ENCODE peak calls at places on chromosome 20, in six cellular contexts. N is CD8-positive, alpha-beta T cell; Q is psoas muscle; I is right lobe of liver; A is heart right ventricle; Z is ascending aorta. M is an unnamed sample.

GRCh38 chr20:63518351-63518861 is 2.2 kb upstream of the PPDPF start:
- DNase-seq in N (no peak), Q (no peak), I (peak), A (no peak), Z (peak), M (no peak)

GRCh38 chr20:25077610-25078169 is 4.3 kb downstream of the VSX1 start:
- DNase-seq in N (no peak), Q (peak), I (peak), A (no peak), Z (no peak), M (peak)

GRCh38 chr20:38875170-38875993 is 50.8 kb upstream of the FAM83D start:
- DNase-seq in N (peak), Q (no peak), I (no peak), A (peak), Z (no peak), M (no peak)

GRCh38 chr20:42889517-42889916 is 300.2 kb downstream of the PTPRT start:
- DNase-seq in N (no peak), Q (no peak), I (no peak), A (no peak), Z (no peak), M (no peak)

GRCh38 chr20:64261138-64261537 is 5.6 kb downstream of the PCMTD2 start:
- DNase-seq in N (no peak), Q (no peak), I (no peak), A (peak), Z (no peak), M (peak)

GRCh38 chr20:62642666-62643520 is 590 bp downstream of the SLCO4A1 start:
- DNase-seq in N (no peak), Q (no peak), I (no peak), A (no peak), Z (no peak), M (peak)

GRCh38 chr20:46307139-46307998 is 929 bp downstream of the CDH22 start:
- DNase-seq in N (peak), Q (peak), I (peak), A (no peak), Z (no peak), M (peak)

GRCh38 chr20:10047427-10047826 is 12.6 kb downstream of the ANKEF1 start:
- DNase-seq in N (no peak), Q (no peak), I (no peak), A (no peak), Z (no peak), M (no peak)

GRCh38 chr20:47335251-47336012 is 21.1 kb downstream of the ZMYND8 start:
- DNase-seq in N (no peak), Q (no peak), I (no peak), A (no peak), Z (no peak), M (no peak)

GRCh38 chr20:46826343-46826984 is 68.2 kb upstream of the EYA2 start:
- DNase-seq in N (no peak), Q (no peak), I (no peak), A (no peak), Z (no peak), M (no peak)

DNA sequence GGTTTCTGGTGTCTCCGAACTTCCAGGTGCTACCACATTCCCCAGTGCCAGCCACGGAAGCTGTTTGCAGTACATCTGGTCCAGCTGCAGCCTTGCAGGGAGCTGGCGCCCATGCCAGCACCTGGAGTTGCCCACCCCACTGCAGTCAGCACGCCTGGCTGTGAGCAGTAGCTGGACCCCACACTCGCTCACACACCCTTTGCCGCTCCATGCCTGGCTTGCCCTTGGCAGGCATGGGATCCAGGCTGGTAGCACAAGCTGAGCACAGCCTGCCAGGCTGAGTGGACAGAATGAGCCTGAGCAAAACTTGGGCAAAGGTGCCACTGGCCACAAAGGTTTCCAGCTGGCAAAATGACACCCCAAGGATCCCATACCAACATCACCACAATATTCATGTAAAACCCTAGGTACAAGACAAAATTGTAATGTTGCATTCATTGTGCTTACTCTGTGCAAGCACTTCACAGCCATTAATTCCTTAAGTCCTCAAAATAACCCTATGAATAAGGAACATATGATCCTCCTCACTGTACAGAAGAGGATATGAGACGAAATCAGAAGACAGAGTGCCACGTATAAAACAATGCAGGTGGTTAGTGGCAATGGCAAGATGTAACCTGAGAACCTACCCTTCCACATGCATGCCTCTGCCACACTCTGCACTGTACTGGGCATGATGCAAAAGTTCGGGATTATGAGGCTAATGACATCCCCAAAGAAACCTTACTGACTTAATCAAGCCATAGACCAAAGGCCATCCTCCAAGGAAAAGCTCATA is 18.3 kb downstream of the KIF16B start:
- DNase-seq in N (no peak), Q (no peak), I (no peak), A (no peak), Z (no peak), M (no peak)
- H3K27ac ChIP-seq in N (no peak), Q (peak), I (no peak), A (no peak), Z (no peak), M (no peak)

GRCh38 chr20:41032243-41032642 is 3.6 kb downstream of the TOP1 start:
- DNase-seq in N (no peak), Q (no peak), I (no peak), A (no peak), Z (no peak), M (no peak)
- H3K4me3 ChIP-seq in N (no peak), Q (peak), I (no peak), A (no peak), Z (peak), M (no peak)

GRCh38 chr20:5989539-5989938 is 39.1 kb downstream of the MCM8 start:
- DNase-seq in N (no peak), Q (no peak), I (no peak), A (no peak), Z (no peak), M (no peak)
- TF ChIP-seq CTCF in N (no peak), Q (no peak), I (no peak), A (no peak), Z (no peak), M (no peak)

DNA sequence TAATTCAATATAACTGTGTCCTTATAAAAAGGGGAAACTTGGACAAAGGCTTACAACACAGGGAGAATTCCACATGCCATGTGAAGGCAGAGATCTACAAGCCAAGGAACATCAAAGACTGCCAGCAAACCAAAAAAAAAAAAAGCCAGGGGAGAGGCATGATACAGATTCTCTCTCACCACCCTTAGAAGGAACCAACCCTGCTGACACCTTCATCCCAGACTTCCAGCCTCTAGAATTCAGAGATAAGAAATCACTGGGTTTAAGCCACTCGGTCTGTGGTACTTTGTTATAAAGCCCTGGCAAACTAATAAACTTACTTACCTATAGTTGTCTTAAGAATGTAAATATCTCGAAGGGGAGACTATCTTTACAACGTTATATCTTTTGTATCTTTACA is 4.4 kb downstream of the SERINC3 start:
- DNase-seq in N (no peak), Q (no peak), I (no peak), A (no peak), Z (no peak), M (no peak)
- H3K27ac ChIP-seq in N (no peak), Q (peak), I (no peak), A (no peak), Z (peak), M (no peak)

GRCh38 chr20:22795897-22796296 is 211.5 kb upstream of the FOXA2 start:
- DNase-seq in N (no peak), Q (peak), I (no peak), A (peak), Z (peak), M (peak)
- H3K4me3 ChIP-seq in N (no peak), Q (no peak), I (no peak), A (no peak), Z (no peak), M (no peak)

GRCh38 chr20:56945901-56946300 is 316.8 kb downstream of the TFAP2C start:
- DNase-seq in N (no peak), Q (no peak), I (no peak), A (no peak), Z (no peak), M (no peak)

GRCh38 chr20:56941101-56941686 is 312.1 kb downstream of the TFAP2C start:
- DNase-seq in N (no peak), Q (no peak), I (no peak), A (no peak), Z (no peak), M (no peak)

GRCh38 chr20:56943946-56944345 is 314.8 kb downstream of the TFAP2C start:
- DNase-seq in N (no peak), Q (no peak), I (no peak), A (no peak), Z (no peak), M (no peak)

GRCh38 chr20:56944546-56944945 is 315.4 kb downstream of the TFAP2C start:
- DNase-seq in N (no peak), Q (no peak), I (no peak), A (no peak), Z (no peak), M (no peak)

DNA sequence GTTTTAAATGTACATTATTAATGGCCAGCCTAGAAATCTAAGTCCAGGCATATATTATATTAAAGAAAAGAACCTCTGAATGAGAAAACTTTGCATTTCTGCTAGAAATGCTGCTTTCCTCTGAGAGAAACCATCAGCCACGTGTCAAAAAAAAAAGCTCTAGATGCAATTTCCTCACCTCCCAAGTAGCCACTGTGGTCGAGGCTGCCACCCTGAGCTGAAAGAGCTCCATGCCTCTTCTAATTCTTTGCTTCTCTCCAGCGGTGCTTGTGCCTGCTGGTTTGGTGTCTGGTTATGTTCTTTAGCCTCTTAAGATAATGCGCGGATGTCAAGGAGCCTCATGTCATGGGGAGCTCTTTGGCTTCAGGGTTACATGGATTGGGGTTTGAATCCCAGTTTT is 316.0 kb downstream of the TFAP2C start:
- DNase-seq in N (no peak), Q (no peak), I (no peak), A (no peak), Z (no peak), M (peak)
- TF ChIP-seq CTCF in N (no peak), Q (no peak), I (no peak), A (no peak), Z (no peak), M (peak)